ENCODE peak calls at places on chromosome 11, in seven cellular contexts. T, L, W, B, Y, I and X are unnamed samples.

GRCh38 chr11:132080121-132080520 is 709.7 kb downstream of the NTM start:
- DNase-seq in I (no peak), L (no peak), Y (no peak), W (no peak), B (no peak), T (no peak), X (no peak)

GRCh38 chr11:112279901-112280267 is 19.2 kb upstream of the PLET1 start:
- DNase-seq in Y (peak; percentile 38), L (peak; percentile 67), T (peak; percentile 75), W (peak; percentile 61), I (no peak), B (peak; percentile 65), X (no peak)

GRCh38 chr11:122215244-122215992 is 99.4 kb upstream of the BLID start:
- DNase-seq in L (no peak), I (peak; percentile 99), T (peak; percentile 64), B (peak; percentile 58), Y (no peak), W (peak; percentile 97), X (peak; percentile 70)

GRCh38 chr11:57761301-57762234 is at the start of gene CTNND1:
- DNase-seq in W (peak; percentile 99), T (peak; percentile 89), B (peak; percentile 88), Y (no peak), L (no peak), I (peak; percentile 93), X (peak; percentile 91)

GRCh38 chr11:12126352-12127019 is 16.1 kb downstream of the MICAL2 start:
- DNase-seq in Y (no peak), I (no peak), L (no peak), B (peak; percentile 64), W (peak; percentile 88), T (no peak), X (peak; percentile 76)

GRCh38 chr11:68367252-68367651 is 54.9 kb downstream of the LRP5 start:
- DNase-seq in I (no peak), T (no peak), B (no peak), L (no peak), W (no peak), Y (no peak), X (no peak)

GRCh38 chr11:19774817-19775600 is 62.4 kb downstream of the NAV2 start:
- DNase-seq in W (no peak), B (no peak), T (no peak), Y (no peak), I (no peak), L (no peak), X (no peak)

GRCh38 chr11:64088159-64089026 is 52.7 kb downstream of the FLRT1 start:
- DNase-seq in T (no peak), Y (no peak), L (no peak), B (no peak), W (no peak), I (no peak), X (no peak)

GRCh38 chr11:74806267-74806666 is 57.6 kb downstream of the RNF169 start:
- DNase-seq in W (no peak), T (no peak), I (no peak), Y (no peak), B (no peak), L (no peak), X (no peak)

GRCh38 chr11:128411149-128411548 is 176.2 kb downstream of the ETS1 start:
- DNase-seq in I (no peak), B (no peak), L (no peak), T (no peak), Y (no peak), W (no peak), X (no peak)

GRCh38 chr11:70482529-70482917 is 84.2 kb downstream of the CTTN start:
- DNase-seq in I (no peak), T (no peak), L (no peak), Y (no peak), W (peak; percentile 11), B (no peak), X (no peak)

GRCh38 chr11:69000391-69000790 is 12.7 kb downstream of the MRGPRF start:
- DNase-seq in B (no peak), T (no peak), L (no peak), Y (no peak), W (no peak), I (no peak), X (no peak)

GRCh38 chr11:45102361-45102809 is 44.1 kb upstream of the PRDM11 start:
- DNase-seq in T (no peak), L (no peak), Y (no peak), W (peak; percentile 44), I (no peak), B (no peak), X (no peak)

GRCh38 chr11:8352852-8353505 is 89.3 kb upstream of the LMO1 start:
- DNase-seq in T (no peak), L (no peak), I (no peak), W (no peak), Y (no peak), B (no peak), X (no peak)

GRCh38 chr11:18490319-18490718 is 34.7 kb downstream of the LDHAL6A start:
- DNase-seq in I (no peak), B (no peak), L (no peak), W (no peak), T (no peak), Y (no peak), X (no peak)

GRCh38 chr11:104668797-104669463 is 229.3 kb downstream of the CASP12 start:
- DNase-seq in I (peak; percentile 45), W (peak; percentile 89), L (no peak), T (no peak), B (no peak), Y (no peak), X (peak; percentile 72)

DNA sequence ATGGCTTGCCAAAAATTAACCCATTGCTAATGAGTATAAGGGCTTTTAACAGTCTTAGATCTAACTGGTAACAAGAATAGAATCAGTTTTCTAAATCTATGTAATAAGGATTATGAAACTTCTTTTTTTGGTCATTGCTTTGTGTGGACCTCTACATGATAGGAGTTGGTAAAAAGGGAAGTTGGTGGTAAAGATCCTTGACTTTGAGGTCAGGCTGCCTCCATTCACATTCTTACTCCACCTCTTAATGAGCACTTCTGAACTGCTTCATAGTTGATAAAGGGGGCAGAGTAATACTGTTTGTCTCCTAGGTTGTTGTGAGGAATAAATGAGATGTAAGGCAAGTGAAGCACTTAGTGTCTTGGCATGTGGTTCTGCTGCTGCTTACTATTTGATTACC is 10.6 kb downstream of the EIF3M start:
- DNase-seq in Y (no peak), I (no peak), T (no peak), B (no peak), L (no peak), W (no peak), X (no peak)
- H3K4me3 ChIP-seq in Y (no peak overlapping the region), I (no peak overlapping the region), T (no peak overlapping the region), B (no peak overlapping the region), L (no peak overlapping the region), W (no peak overlapping the region), X (no peak overlapping the region)

GRCh38 chr11:117097567-117098268 is 510 bp downstream of the SIK3 start:
- DNase-seq in I (no peak), W (no peak), L (no peak), B (peak; percentile 44), T (peak; percentile 35), Y (no peak), X (no peak)

GRCh38 chr11:117096973-117097566 is 1.2 kb downstream of the SIK3 start:
- DNase-seq in I (no peak), T (no peak), Y (no peak), L (no peak), W (no peak), B (no peak), X (no peak)

GRCh38 chr11:117094776-117095175 is 3.5 kb downstream of the SIK3 start:
- DNase-seq in I (no peak), T (no peak), L (no peak), B (no peak), W (peak; percentile 49), Y (no peak), X (no peak)

GRCh38 chr11:117095301-117096139 is 2.7 kb downstream of the SIK3 start:
- DNase-seq in L (no peak), B (no peak), W (peak; percentile 73), T (no peak), I (no peak), Y (no peak), X (no peak)

GRCh38 chr11:117096140-117096972 is 1.9 kb downstream of the SIK3 start:
- DNase-seq in I (no peak), L (peak; percentile 23), B (no peak), W (no peak), Y (peak; percentile 44), T (no peak), X (no peak)
- H3K4me3 ChIP-seq in I (peak overlapping the region; percentile 79), L (peak overlapping the region; percentile 87), B (no peak overlapping the region), W (peak overlapping the region; percentile 82), Y (peak overlapping the region; percentile 65), T (peak overlapping the region; percentile 76), X (peak overlapping the region; percentile 80)

GRCh38 chr11:67262731-67263675 is 3.3 kb upstream of the GRK2 start:
- DNase-seq in B (peak; percentile 84), Y (peak; percentile 46), T (peak; percentile 86), I (peak; percentile 56), W (peak; percentile 82), L (peak; percentile 69), X (peak; percentile 55)

GRCh38 chr11:67260406-67260805 is 5.9 kb upstream of the GRK2 start:
- DNase-seq in L (no peak), Y (no peak), W (no peak), B (no peak), I (no peak), T (no peak), X (no peak)

GRCh38 chr11:67261635-67261941 is 4.7 kb upstream of the GRK2 start:
- DNase-seq in Y (no peak), W (no peak), I (no peak), T (no peak), L (no peak), B (no peak), X (no peak)

GRCh38 chr11:67264260-67264659 is 2.0 kb upstream of the GRK2 start:
- DNase-seq in I (no peak), L (no peak), W (no peak), Y (no peak), T (no peak), B (no peak), X (no peak)

GRCh38 chr11:67261942-67262681 is 4.2 kb upstream of the GRK2 start:
- DNase-seq in T (no peak), B (no peak), I (no peak), W (no peak), Y (no peak), L (no peak), X (no peak)
- H3K4me3 ChIP-seq in T (no peak overlapping the region), B (no peak overlapping the region), I (no peak overlapping the region), W (no peak overlapping the region), Y (no peak overlapping the region), L (peak overlapping the region; percentile 38), X (no peak overlapping the region)

DNA sequence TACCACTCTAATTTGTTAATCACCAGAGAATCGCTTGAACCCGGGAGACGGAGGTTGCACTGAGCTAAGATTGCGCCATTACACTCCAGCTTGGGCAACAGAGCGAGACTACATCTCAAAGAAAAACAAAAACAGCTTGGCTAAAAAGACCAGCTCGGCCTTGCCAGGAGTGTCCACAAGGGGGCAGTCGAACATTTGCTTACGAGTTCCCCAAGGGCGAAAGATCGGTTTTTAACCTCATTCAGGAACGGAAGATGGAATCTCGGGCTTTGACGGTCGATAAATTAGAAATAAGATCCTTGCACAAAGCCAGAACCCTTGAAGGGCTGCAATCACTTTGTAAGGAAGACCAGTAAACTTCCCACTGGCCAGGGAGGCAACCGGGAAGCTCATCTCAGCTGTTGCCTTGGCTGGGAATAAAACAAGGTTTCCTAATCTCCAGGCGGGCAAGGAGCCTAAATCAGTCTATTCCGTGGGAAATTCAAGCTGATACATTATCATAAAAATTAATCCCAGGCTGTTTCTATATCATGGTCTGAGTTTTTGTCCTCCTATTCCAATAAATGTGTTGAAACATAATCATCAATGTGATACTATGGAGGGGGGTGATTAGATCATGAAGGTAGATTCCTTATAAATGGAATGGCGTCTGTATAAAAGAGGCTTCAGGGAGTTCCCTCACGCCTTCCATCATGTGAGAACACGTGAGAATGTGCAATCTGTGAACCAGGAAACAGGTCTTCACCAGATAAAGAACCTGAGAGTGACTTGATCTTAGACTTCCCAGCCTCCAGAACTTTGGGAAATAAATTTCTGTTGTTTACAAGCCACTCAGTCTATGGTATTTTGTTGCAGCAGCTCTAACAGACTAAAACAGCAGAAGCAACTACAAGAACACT is 14.9 kb upstream of the SLC29A2 start:
- DNase-seq in W (peak; percentile 93), B (peak; percentile 82), I (peak; percentile 66), T (peak; percentile 91), Y (peak; percentile 62), L (peak; percentile 73), X (peak; percentile 41)
- H3K4me3 ChIP-seq in W (peak overlapping the region; percentile 28), B (no peak overlapping the region), I (peak overlapping the region; percentile 6), T (peak overlapping the region; percentile 22), Y (no peak overlapping the region), L (peak overlapping the region; percentile 31), X (peak overlapping the region; percentile 16)